ENCODE peak calls at places on chromosomes 12 and 14, in four cellular contexts. One of them, this sample, is unnamed.
A peak's percentile ranks its signal among the peaks of the same experiment; 100 is the strongest.

GRCh38 chr12:113955109-113955970 is 10.8 kb downstream of the RBM19 start:
- DNase-seq in fibroblast of villous mesenchyme: peak; percentile 2
- DNase-seq in osteocyte: no peak
- DNase-seq in activated B cell treated with CpG ODN at 0.5 μM for 24 hours: no peak
- DNase-seq in this sample: peak; percentile 64

GRCh38 chr14:77372304-77372841 is 4.5 kb downstream of the TMED8 start:
- DNase-seq in activated B cell treated with CpG ODN at 0.5 μM for 24 hours: no peak
- DNase-seq in osteocyte: no peak
- DNase-seq in fibroblast of villous mesenchyme: peak; percentile 84
- DNase-seq in this sample: no peak

GRCh38 chr12:16849473-16849872 is 243.5 kb upstream of the LMO3 start:
- DNase-seq in osteocyte: no peak
- DNase-seq in fibroblast of villous mesenchyme: no peak
- DNase-seq in activated B cell treated with CpG ODN at 0.5 μM for 24 hours: no peak
- DNase-seq in this sample: no peak

GRCh38 chr12:29545102-29545467 is 47.6 kb upstream of the OVCH1 start:
- DNase-seq in osteocyte: no peak
- DNase-seq in activated B cell treated with CpG ODN at 0.5 μM for 24 hours: no peak
- DNase-seq in fibroblast of villous mesenchyme: no peak
- DNase-seq in this sample: no peak

GRCh38 chr12:12507121-12507520 is 55.5 kb downstream of the DUSP16 start:
- DNase-seq in fibroblast of villous mesenchyme: no peak
- DNase-seq in osteocyte: no peak
- DNase-seq in activated B cell treated with CpG ODN at 0.5 μM for 24 hours: no peak
- DNase-seq in this sample: no peak

GRCh38 chr12:51910691-51911090 is 3.4 kb downstream of the ACVRL1 start:
- DNase-seq in osteocyte: no peak
- DNase-seq in activated B cell treated with CpG ODN at 0.5 μM for 24 hours: no peak
- DNase-seq in fibroblast of villous mesenchyme: no peak
- DNase-seq in this sample: no peak

GRCh38 chr14:68506021-68506644 is 286.7 kb downstream of the ZFP36L1 start:
- DNase-seq in activated B cell treated with CpG ODN at 0.5 μM for 24 hours: no peak
- DNase-seq in fibroblast of villous mesenchyme: no peak
- DNase-seq in osteocyte: no peak
- DNase-seq in this sample: no peak

GRCh38 chr12:49888461-49889151 is 15.1 kb downstream of the FAIM2 start:
- DNase-seq in osteocyte: no peak
- DNase-seq in activated B cell treated with CpG ODN at 0.5 μM for 24 hours: no peak
- DNase-seq in fibroblast of villous mesenchyme: no peak
- DNase-seq in this sample: no peak

GRCh38 chr12:104938371-104938770 is 19.7 kb downstream of the SLC41A2 start:
- DNase-seq in activated B cell treated with CpG ODN at 0.5 μM for 24 hours: no peak
- DNase-seq in osteocyte: no peak
- DNase-seq in fibroblast of villous mesenchyme: no peak
- DNase-seq in this sample: no peak

GRCh38 chr12:42534184-42534838 is 55.2 kb downstream of the PRICKLE1 start:
- DNase-seq in osteocyte: no peak
- DNase-seq in fibroblast of villous mesenchyme: no peak
- DNase-seq in activated B cell treated with CpG ODN at 0.5 μM for 24 hours: no peak
- DNase-seq in this sample: no peak

GRCh38 chr14:67863223-67863622 is 43.6 kb downstream of the RAD51B start:
- DNase-seq in fibroblast of villous mesenchyme: no peak
- DNase-seq in activated B cell treated with CpG ODN at 0.5 μM for 24 hours: no peak
- DNase-seq in osteocyte: no peak
- DNase-seq in this sample: no peak

GRCh38 chr14:102584871-102585869 is 7.3 kb upstream of the RCOR1 start:
- DNase-seq in osteocyte: no peak
- DNase-seq in activated B cell treated with CpG ODN at 0.5 μM for 24 hours: no peak
- DNase-seq in fibroblast of villous mesenchyme: peak; percentile 83
- DNase-seq in this sample: peak; percentile 31

GRCh38 chr14:94617988-94618822 is 6.0 kb downstream of the SERPINA3 start:
- DNase-seq in osteocyte: no peak
- DNase-seq in fibroblast of villous mesenchyme: no peak
- DNase-seq in activated B cell treated with CpG ODN at 0.5 μM for 24 hours: no peak
- DNase-seq in this sample: no peak

GRCh38 chr14:92473261-92473946 is 40.2 kb upstream of the RIN3 start:
- DNase-seq in activated B cell treated with CpG ODN at 0.5 μM for 24 hours: no peak
- DNase-seq in osteocyte: peak; percentile 42
- DNase-seq in fibroblast of villous mesenchyme: peak; percentile 87
- DNase-seq in this sample: no peak

GRCh38 chr12:27652174-27652763 is 44.0 kb upstream of the REP15 start:
- DNase-seq in activated B cell treated with CpG ODN at 0.5 μM for 24 hours: no peak
- DNase-seq in fibroblast of villous mesenchyme: peak; percentile 85
- DNase-seq in osteocyte: no peak
- DNase-seq in this sample: peak; percentile 19

GRCh38 chr12:50618864-50619609 is 114.3 kb downstream of the DIP2B start:
- DNase-seq in fibroblast of villous mesenchyme: peak; percentile 94
- DNase-seq in activated B cell treated with CpG ODN at 0.5 μM for 24 hours: no peak
- DNase-seq in osteocyte: no peak
- DNase-seq in this sample: no peak

GRCh38 chr14:72253503-72253902 is 321.3 kb downstream of the RGS6 start:
- DNase-seq in activated B cell treated with CpG ODN at 0.5 μM for 24 hours: no peak
- DNase-seq in fibroblast of villous mesenchyme: no peak
- DNase-seq in osteocyte: no peak
- DNase-seq in this sample: no peak

GRCh38 chr12:79001404-79001803 is 136.8 kb downstream of the SYT1 start:
- DNase-seq in osteocyte: no peak
- DNase-seq in activated B cell treated with CpG ODN at 0.5 μM for 24 hours: no peak
- DNase-seq in fibroblast of villous mesenchyme: no peak
- DNase-seq in this sample: no peak

GRCh38 chr12:645563-646071 is 17.6 kb downstream of the NINJ2 start:
- DNase-seq in activated B cell treated with CpG ODN at 0.5 μM for 24 hours: no peak
- DNase-seq in fibroblast of villous mesenchyme: peak; percentile 73
- DNase-seq in osteocyte: no peak
- DNase-seq in this sample: no peak

DNA sequence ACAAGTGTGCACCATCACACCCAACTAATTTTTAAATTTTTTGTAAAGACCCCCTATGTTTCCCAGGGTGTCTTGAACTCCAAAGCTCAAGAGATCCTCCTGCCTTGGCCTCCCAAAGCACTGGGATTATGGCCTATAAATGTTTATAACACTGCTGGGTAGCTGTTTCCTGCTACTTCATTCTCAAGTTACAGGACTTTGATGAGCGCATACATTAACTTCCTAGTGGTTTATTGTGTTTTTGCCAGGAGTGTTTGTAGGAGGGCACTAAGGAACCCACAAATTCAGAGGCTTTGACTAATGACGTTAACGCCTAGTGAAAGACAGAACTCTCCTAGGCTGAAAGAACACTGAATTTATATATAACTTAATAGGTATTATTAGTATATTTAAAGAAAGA is 15.2 kb upstream of the NAA30 start:
- DNase-seq in fibroblast of villous mesenchyme: no peak
- DNase-seq in activated B cell treated with CpG ODN at 0.5 μM for 24 hours: no peak
- DNase-seq in osteocyte: no peak
- DNase-seq in this sample: no peak
- TF ChIP-seq CTCF in fibroblast of villous mesenchyme: no peak
- TF ChIP-seq CTCF in activated B cell treated with CpG ODN at 0.5 μM for 24 hours: no peak
- TF ChIP-seq CTCF in osteocyte: no peak
- TF ChIP-seq CTCF in this sample: no peak

DNA sequence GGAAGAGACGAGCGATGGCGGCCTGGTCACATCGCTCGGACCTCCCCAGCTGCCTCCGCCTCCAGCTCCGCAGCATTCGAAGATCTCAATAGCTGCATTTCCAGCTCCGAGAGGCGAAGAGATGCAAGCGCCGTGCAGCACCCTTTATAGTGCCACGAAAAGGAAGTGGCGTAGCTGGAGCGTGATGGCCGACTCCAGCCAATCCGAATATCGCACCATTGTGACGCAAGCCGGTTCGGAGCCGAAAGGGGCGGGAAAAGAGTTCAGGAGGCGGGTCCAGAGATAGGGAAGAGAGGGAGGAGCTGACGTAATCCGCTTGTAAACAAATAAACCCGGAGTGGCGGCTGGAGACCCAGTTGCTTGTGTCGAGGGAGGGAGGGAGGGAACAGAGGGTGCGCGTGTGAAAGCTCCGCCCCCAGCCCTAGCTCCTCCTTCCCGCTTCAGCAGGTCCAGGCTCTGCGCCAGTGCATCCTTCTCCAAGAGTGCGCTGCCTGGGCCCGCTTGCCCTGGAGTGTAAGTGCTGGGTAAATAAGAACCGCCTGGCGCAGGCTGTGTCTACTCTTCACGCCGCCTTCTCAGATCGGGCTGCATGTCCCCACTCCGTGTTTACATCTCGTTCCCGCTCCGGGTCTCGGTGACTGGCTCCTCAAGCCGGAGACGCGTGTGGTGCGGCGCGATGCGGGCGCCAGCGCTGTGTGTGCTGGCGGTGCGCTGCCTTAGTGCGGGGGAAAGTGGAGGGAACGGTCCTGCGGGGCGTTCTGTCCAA is at the start of gene BTG1:
- DNase-seq in fibroblast of villous mesenchyme: peak; percentile 100
- DNase-seq in osteocyte: peak; percentile 100
- DNase-seq in activated B cell treated with CpG ODN at 0.5 μM for 24 hours: peak; percentile 89
- DNase-seq in this sample: peak; percentile 98
- TF ChIP-seq CTCF in fibroblast of villous mesenchyme: no peak
- TF ChIP-seq CTCF in osteocyte: no peak
- TF ChIP-seq CTCF in activated B cell treated with CpG ODN at 0.5 μM for 24 hours: no peak
- TF ChIP-seq CTCF in this sample: no peak

DNA sequence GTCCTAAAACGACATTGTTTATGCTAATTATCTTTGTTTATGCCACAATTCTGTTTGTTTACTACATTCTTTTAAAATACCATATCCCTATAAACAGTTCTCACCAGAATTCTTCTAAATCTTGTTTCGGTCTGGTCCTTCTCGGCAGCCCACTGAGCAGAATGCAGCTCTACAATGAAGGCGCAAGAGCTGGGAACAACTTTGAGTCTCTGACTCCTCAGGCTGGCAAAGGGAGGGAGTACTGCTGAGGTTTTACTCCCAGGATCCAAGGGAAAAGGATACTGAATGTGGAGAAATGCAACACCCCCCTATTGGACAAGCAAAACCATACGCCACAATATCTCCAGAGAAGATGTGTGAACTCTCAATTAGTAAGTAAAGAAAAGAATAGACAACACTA is 5.4 kb downstream of the SOX5 start:
- DNase-seq in osteocyte: no peak
- DNase-seq in fibroblast of villous mesenchyme: no peak
- DNase-seq in activated B cell treated with CpG ODN at 0.5 μM for 24 hours: no peak
- DNase-seq in this sample: no peak
- TF ChIP-seq CTCF in osteocyte: no peak
- TF ChIP-seq CTCF in fibroblast of villous mesenchyme: no peak
- TF ChIP-seq CTCF in activated B cell treated with CpG ODN at 0.5 μM for 24 hours: no peak
- TF ChIP-seq CTCF in this sample: no peak

GRCh38 chr12:54001283-54002187 is 1.6 kb downstream of the HOXC9 start:
- DNase-seq in activated B cell treated with CpG ODN at 0.5 μM for 24 hours: no peak
- DNase-seq in osteocyte: no peak
- DNase-seq in fibroblast of villous mesenchyme: no peak
- DNase-seq in this sample: no peak

GRCh38 chr12:54000774-54001114 is 783 bp downstream of the HOXC9 start:
- DNase-seq in osteocyte: no peak
- DNase-seq in fibroblast of villous mesenchyme: no peak
- DNase-seq in activated B cell treated with CpG ODN at 0.5 μM for 24 hours: no peak
- DNase-seq in this sample: no peak

GRCh38 chr12:53999596-54000104 is 311 bp upstream of the HOXC9 start:
- DNase-seq in activated B cell treated with CpG ODN at 0.5 μM for 24 hours: no peak
- DNase-seq in fibroblast of villous mesenchyme: peak; percentile 89
- DNase-seq in osteocyte: no peak
- DNase-seq in this sample: peak; percentile 42

GRCh38 chr12:53998900-53999236 is 1.1 kb upstream of the HOXC9 start:
- DNase-seq in osteocyte: no peak
- DNase-seq in activated B cell treated with CpG ODN at 0.5 μM for 24 hours: no peak
- DNase-seq in fibroblast of villous mesenchyme: no peak
- DNase-seq in this sample: no peak

DNA sequence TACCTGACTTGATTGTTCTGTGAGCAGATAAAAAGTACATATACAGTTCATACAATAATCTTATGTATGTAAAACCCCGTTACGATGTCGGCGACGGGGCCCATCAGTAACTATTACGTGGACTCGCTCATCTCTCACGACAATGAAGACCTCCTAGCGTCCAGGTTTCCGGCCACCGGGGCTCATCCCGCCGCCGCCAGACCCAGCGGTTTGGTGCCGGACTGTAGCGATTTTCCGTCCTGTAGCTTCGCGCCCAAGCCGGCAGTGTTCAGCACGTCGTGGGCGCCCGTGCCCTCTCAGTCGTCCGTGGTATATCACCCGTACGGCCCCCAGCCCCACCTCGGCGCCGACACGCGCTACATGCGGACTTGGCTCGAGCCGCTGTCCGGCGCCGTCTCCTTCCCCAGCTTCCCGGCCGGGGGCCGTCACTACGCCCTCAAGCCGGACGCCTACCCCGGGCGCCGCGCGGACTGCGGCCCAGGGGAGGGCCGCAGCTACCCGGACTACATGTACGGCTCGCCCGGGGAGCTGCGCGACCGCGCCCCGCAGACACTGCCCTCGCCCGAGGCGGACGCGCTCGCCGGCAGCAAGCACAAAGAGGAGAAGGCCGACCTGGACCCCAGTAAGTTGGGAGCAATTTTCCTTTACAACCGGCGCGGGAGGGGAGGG is at the start of gene HOXC9:
- DNase-seq in osteocyte: no peak
- DNase-seq in activated B cell treated with CpG ODN at 0.5 μM for 24 hours: no peak
- DNase-seq in fibroblast of villous mesenchyme: no peak
- DNase-seq in this sample: peak; percentile 39
- TF ChIP-seq CTCF in osteocyte: no peak
- TF ChIP-seq CTCF in activated B cell treated with CpG ODN at 0.5 μM for 24 hours: no peak
- TF ChIP-seq CTCF in fibroblast of villous mesenchyme: no peak
- TF ChIP-seq CTCF in this sample: no peak